ENCODE peak calls at places on chromosome 9, in ten cellular contexts. M is BJ, T is uterus, P is dorsolateral prefrontal cortex, N is lower leg skin, Z is fibroblast of lung, G is endodermal cell, W is nephron progenitor cell, H is GM06990, D is astrocyte of the cerebellum. U is an unnamed sample.

GRCh38 chr9:37925786-37926736 is 22.1 kb upstream of the SLC25A51 start:
- DNase-seq in M (no peak), T (no peak), P (no peak), N (no peak), Z (peak), G (no peak), W (no peak), H (no peak), D (no peak), U (no peak)

GRCh38 chr9:88682431-88682831 is 147.5 kb downstream of the NXNL2 start:
- DNase-seq in M (no peak), T (peak), P (no peak), N (no peak), Z (peak), G (no peak), W (peak), H (no peak), D (no peak), U (no peak)

GRCh38 chr9:14107977-14108376 is 206.0 kb downstream of the NFIB start:
- DNase-seq in M (no peak), T (no peak), P (no peak), N (no peak), Z (no peak), G (no peak), W (no peak), H (no peak), D (no peak), U (no peak)

GRCh38 chr9:37100317-37100716 is 20.1 kb upstream of the ZCCHC7 start:
- DNase-seq in M (no peak), T (no peak), P (no peak), N (no peak), Z (peak), G (peak), W (no peak), H (no peak), D (no peak), U (no peak)

GRCh38 chr9:22413884-22414283 is 32.7 kb upstream of the DMRTA1 start:
- DNase-seq in M (no peak), T (no peak), P (no peak), N (no peak), Z (peak), G (no peak), W (no peak), H (no peak), D (no peak), U (no peak)

GRCh38 chr9:88571417-88571816 is 36.4 kb downstream of the NXNL2 start:
- DNase-seq in M (no peak), T (no peak), P (no peak), N (no peak), Z (peak), G (no peak), W (no peak), H (no peak), D (no peak), U (no peak)

GRCh38 chr9:119268985-119269384 is 100.2 kb downstream of the BRINP1 start:
- DNase-seq in M (no peak), T (no peak), P (no peak), N (no peak), Z (peak), G (no peak), W (no peak), H (no peak), D (no peak), U (no peak)

GRCh38 chr9:21153688-21154608 is 12.3 kb upstream of the IFNW1 start:
- DNase-seq in M (no peak), T (no peak), P (no peak), N (no peak), Z (peak), G (peak), W (peak), H (no peak), D (peak), U (no peak)

GRCh38 chr9:72476617-72477375 is 44.6 kb upstream of the TMC1 start:
- DNase-seq in M (peak), T (no peak), P (no peak), N (no peak), Z (peak), G (peak), W (no peak), H (no peak), D (peak), U (no peak)

GRCh38 chr9:96279927-96280326 is 22.0 kb downstream of the HSD17B3 start:
- DNase-seq in M (no peak), T (no peak), P (no peak), N (no peak), Z (no peak), G (no peak), W (no peak), H (no peak), D (no peak), U (no peak)

GRCh38 chr9:86800681-86801080 is 146.6 kb downstream of the GAS1 start:
- DNase-seq in M (no peak), T (no peak), P (no peak), N (no peak), Z (no peak), G (no peak), W (no peak), H (no peak), D (no peak), U (no peak)

GRCh38 chr9:27125936-27126335 is 16.9 kb downstream of the TEK start:
- DNase-seq in M (no peak), T (no peak), P (no peak), N (no peak), Z (peak), G (no peak), W (no peak), H (no peak), D (no peak), U (no peak)

GRCh38 chr9:83681490-83681889 is 26.3 kb downstream of the UBQLN1 start:
- DNase-seq in M (no peak), T (no peak), P (no peak), N (no peak), Z (peak), G (no peak), W (no peak), H (no peak), D (no peak), U (no peak)

GRCh38 chr9:137411670-137412380 is 11.1 kb downstream of the EXD3 start:
- DNase-seq in M (peak), T (peak), P (no peak), N (peak), Z (peak), G (no peak), W (no peak), H (peak), D (peak), U (no peak)

GRCh38 chr9:77841739-77842386 is 189.7 kb downstream of the GNAQ start:
- DNase-seq in M (no peak), T (no peak), P (no peak), N (no peak), Z (no peak), G (no peak), W (no peak), H (no peak), D (no peak), U (no peak)
- TF ChIP-seq CTCF in M (peak), T (peak), P (peak), N (no peak), Z (peak), G (peak), W (no peak), H (peak), D (peak), U (peak)

DNA sequence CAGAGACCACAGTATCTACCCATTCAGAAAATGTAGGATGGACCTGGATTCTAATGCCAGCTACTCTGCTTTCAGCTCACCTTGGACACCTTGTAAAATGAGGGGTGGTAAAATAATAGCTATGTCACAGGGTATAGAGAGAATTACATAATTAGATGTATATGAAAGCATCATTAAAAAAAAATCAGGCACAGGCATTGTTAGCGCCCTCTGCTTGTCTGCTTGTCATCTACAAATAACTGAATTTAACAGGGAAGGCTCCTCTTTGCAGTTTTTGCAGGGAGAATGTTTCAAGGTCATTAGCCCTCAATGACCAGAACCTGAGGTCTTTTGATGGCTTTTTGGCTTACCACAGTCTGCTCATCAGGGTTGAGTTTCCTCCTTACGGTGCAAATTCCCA is 58.0 kb downstream of the GPR21 start:
- DNase-seq in M (no peak), T (no peak), P (no peak), N (no peak), Z (no peak), G (no peak), W (no peak), H (no peak), D (no peak), U (no peak)
- TF ChIP-seq CTCF in M (no peak), T (no peak), P (no peak), N (no peak), Z (no peak), G (peak), W (no peak), H (peak), D (peak), U (no peak)

DNA sequence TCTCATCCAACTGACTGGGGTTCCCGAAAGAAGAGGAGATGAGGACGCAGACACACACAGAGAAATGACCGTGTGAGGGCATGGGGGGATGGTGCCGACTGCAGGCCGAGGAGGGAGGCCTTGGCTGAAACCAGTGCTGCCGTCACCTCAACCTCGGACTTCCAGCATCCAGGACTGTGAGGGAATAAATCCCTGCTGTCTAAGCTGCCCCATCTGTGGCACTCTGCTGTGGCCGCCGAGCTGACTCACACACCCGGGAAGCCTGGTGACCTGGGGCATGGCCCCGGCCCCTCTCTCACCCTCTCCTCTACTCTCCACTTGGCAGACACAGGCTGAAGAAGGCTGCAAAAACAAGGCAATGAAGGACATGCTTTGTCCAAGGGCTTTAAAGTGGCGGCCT is 4.4 kb upstream of the COL5A1 start:
- DNase-seq in M (no peak), T (no peak), P (no peak), N (peak), Z (peak), G (no peak), W (no peak), H (no peak), D (no peak), U (no peak)
- TF ChIP-seq CTCF in M (no peak), T (no peak), P (no peak), N (no peak), Z (no peak), G (no peak), W (no peak), H (no peak), D (peak), U (no peak)

GRCh38 chr9:126395439-126396212 is 69.0 kb downstream of the MVB12B start:
- DNase-seq in M (no peak), T (no peak), P (no peak), N (no peak), Z (peak), G (no peak), W (no peak), H (no peak), D (peak), U (no peak)

GRCh38 chr9:126399251-126399650 is 72.6 kb downstream of the MVB12B start:
- DNase-seq in M (no peak), T (no peak), P (peak), N (no peak), Z (peak), G (no peak), W (no peak), H (no peak), D (no peak), U (no peak)

GRCh38 chr9:126398403-126399058 is 71.9 kb downstream of the MVB12B start:
- DNase-seq in M (no peak), T (peak), P (peak), N (peak), Z (peak), G (peak), W (peak), H (peak), D (no peak), U (peak)

GRCh38 chr9:126394802-126395201 is 68.2 kb downstream of the MVB12B start:
- DNase-seq in M (no peak), T (no peak), P (no peak), N (no peak), Z (no peak), G (no peak), W (no peak), H (no peak), D (no peak), U (no peak)

DNA sequence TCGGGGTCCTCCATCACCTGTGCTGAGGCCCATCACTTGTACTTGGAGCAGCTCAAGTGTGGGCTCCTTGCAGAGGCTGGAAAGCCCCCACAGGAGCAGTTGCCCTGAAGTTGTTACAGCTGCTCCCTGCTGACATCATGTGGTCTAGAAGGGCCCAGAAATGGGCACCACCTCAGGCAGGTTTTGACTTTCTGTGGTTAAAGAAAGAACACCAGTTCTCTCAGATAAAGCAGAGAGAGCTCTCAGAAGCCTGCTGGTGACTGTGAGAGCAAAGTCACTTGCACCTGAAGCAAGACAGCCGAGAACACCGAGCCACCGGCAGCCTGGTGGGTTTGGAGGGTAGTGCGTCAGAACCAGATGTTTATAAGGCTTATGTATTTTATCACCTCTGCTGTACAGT is 70.4 kb downstream of the MVB12B start:
- DNase-seq in M (no peak), T (no peak), P (no peak), N (no peak), Z (no peak), G (no peak), W (no peak), H (peak), D (no peak), U (no peak)
- TF ChIP-seq CTCF in M (no peak), T (no peak), P (peak), N (no peak), Z (no peak), G (peak), W (no peak), H (peak), D (no peak), U (peak)